ENCODE peak calls at places on chromosomes 5 and 9, in eight cellular contexts. R, V, Z, C, B, F, K and S are unnamed samples.

GRCh38 chr9:77957652-77958051 is 74.0 kb downstream of the GNAQ start:
- DNase-seq in C (no peak), B (no peak), F (no peak), R (no peak), V (no peak), K (no peak), Z (no peak), S (no peak)

GRCh38 chr5:73693573-73694061 is 67.6 kb downstream of the ARHGEF28 start:
- DNase-seq in V (no peak), R (peak), F (peak), C (no peak), K (peak), Z (no peak), B (no peak), S (peak)

GRCh38 chr5:119275146-119275872 is 80.5 kb upstream of the TNFAIP8 start:
- DNase-seq in K (no peak), F (peak), C (no peak), Z (no peak), V (no peak), R (no peak), B (no peak), S (no peak)

GRCh38 chr9:4228606-4229005 is 71.3 kb downstream of the GLIS3 start:
- DNase-seq in C (no peak), R (peak), Z (no peak), K (peak), B (no peak), F (peak), V (no peak), S (peak)

GRCh38 chr9:33377089-33377715 is 25.2 kb downstream of the AQP7 start:
- DNase-seq in Z (no peak), F (no peak), V (no peak), B (no peak), K (no peak), C (no peak), R (no peak), S (no peak)

GRCh38 chr9:136985027-136985602 is 2.3 kb downstream of the LCNL1 start:
- DNase-seq in Z (no peak), V (no peak), C (peak), R (no peak), F (no peak), B (no peak), K (no peak), S (no peak)

GRCh38 chr9:126637002-126637849 is 23.5 kb downstream of the LMX1B start:
- DNase-seq in F (no peak), K (no peak), C (no peak), Z (no peak), V (no peak), R (no peak), B (no peak), S (peak)

GRCh38 chr5:178356459-178356872 is 123.9 kb upstream of the PHYKPL start:
- DNase-seq in R (no peak), V (no peak), C (peak), F (no peak), Z (no peak), B (no peak), K (no peak), S (no peak)

GRCh38 chr5:115068239-115069086 is 101.2 kb downstream of the TRIM36 start:
- DNase-seq in B (no peak), K (no peak), Z (peak), R (peak), V (no peak), C (no peak), F (peak), S (peak)

GRCh38 chr9:120867676-120868338 is 9.2 kb downstream of the PHF19 start:
- DNase-seq in R (no peak), B (no peak), F (no peak), K (no peak), V (no peak), C (no peak), Z (no peak), S (no peak)

GRCh38 chr5:10140195-10140973 is 109.3 kb downstream of the ATPSCKMT start:
- DNase-seq in R (peak), V (no peak), C (no peak), B (no peak), K (peak), Z (no peak), F (peak), S (no peak)

GRCh38 chr5:124453221-124454032 is 293.0 kb downstream of the ZNF608 start:
- DNase-seq in K (no peak), V (no peak), R (peak), F (peak), Z (peak), B (no peak), C (no peak), S (no peak)

GRCh38 chr5:157108961-157109360 is at the start of gene HAVCR2:
- DNase-seq in R (no peak), K (no peak), F (no peak), Z (peak), B (no peak), V (peak), C (no peak), S (no peak)

GRCh38 chr5:95861858-95862561 is 39.5 kb upstream of the GLRX start:
- DNase-seq in F (peak), Z (peak), V (no peak), K (no peak), C (no peak), R (peak), B (no peak), S (no peak)

GRCh38 chr9:85600675-85601263 is 141.0 kb downstream of the AGTPBP1 start:
- DNase-seq in Z (no peak), B (no peak), C (peak), V (peak), R (peak), F (no peak), K (no peak), S (peak)

GRCh38 chr5:546376-546908 is 22.2 kb upstream of the SLC9A3 start:
- DNase-seq in F (no peak), R (no peak), K (no peak), Z (no peak), V (peak), B (no peak), C (no peak), S (no peak)

GRCh38 chr5:139676951-139677367 is 28.8 kb downstream of the CXXC5 start:
- DNase-seq in B (no peak), C (no peak), F (no peak), Z (no peak), K (no peak), R (no peak), V (no peak), S (peak)

GRCh38 chr9:101435601-101436079 is at the start of gene ALDOB:
- DNase-seq in V (no peak), C (no peak), F (no peak), Z (no peak), K (no peak), R (no peak), B (no peak), S (no peak)

GRCh38 chr5:53874409-53874808 is 314.0 kb downstream of the NDUFS4 start:
- DNase-seq in F (no peak), Z (no peak), K (peak), B (no peak), C (no peak), V (no peak), R (peak), S (no peak)

GRCh38 chr5:35780236-35780635 is 76.5 kb upstream of the IL7R start:
- DNase-seq in B (no peak), F (no peak), R (no peak), Z (peak), C (no peak), V (peak), K (no peak), S (no peak)

GRCh38 chr5:67030289-67031069 is 166.1 kb downstream of the CD180 start:
- DNase-seq in B (no peak), V (no peak), R (peak), K (no peak), F (peak), C (no peak), Z (no peak), S (no peak)

GRCh38 chr5:113450366-113451328 is 15.9 kb upstream of the TSSK1B start:
- DNase-seq in R (no peak), V (no peak), B (no peak), F (peak), C (no peak), K (no peak), Z (no peak), S (no peak)

GRCh38 chr9:71242081-71242480 is 120.7 kb upstream of the TRPM3 start:
- DNase-seq in B (no peak), R (no peak), C (no peak), Z (no peak), V (no peak), K (no peak), F (no peak), S (no peak)

GRCh38 chr9:130616451-130616850 is 37.1 kb downstream of the FUBP3 start:
- DNase-seq in C (no peak), F (no peak), B (no peak), Z (no peak), K (no peak), R (no peak), V (no peak), S (no peak)